ENCODE peak calls at places on chromosomes 3 and 15, in six cellular contexts. L is HCT116, E is transverse colon, W is upper lobe of right lung, S is uterus, T is Peyer's patch. D is an unnamed sample.

GRCh38 chr3:25831578-25831977 is 41.7 kb downstream of the OXSM start:
- DNase-seq in S (no peak), E (no peak), W (no peak), T (no peak), L (peak), D (peak)

GRCh38 chr3:57837686-57838085 is 81.6 kb downstream of the SLMAP start:
- DNase-seq in S (no peak), E (no peak), W (no peak), L (no peak), T (no peak), D (no peak)

GRCh38 chr3:159798951-159799350 is 189.7 kb upstream of the IL12A start:
- DNase-seq in T (no peak), W (no peak), L (no peak), S (no peak), E (no peak), D (no peak)

GRCh38 chr3:16658004-16658932 is 53.0 kb upstream of the DAZL start:
- DNase-seq in L (no peak), S (no peak), E (no peak), T (no peak), W (no peak), D (no peak)

GRCh38 chr15:45276851-45277250 is 24.8 kb downstream of the SLC28A2 start:
- DNase-seq in T (no peak), W (no peak), E (no peak), L (no peak), S (no peak), D (no peak)

GRCh38 chr3:187062526-187063177 is 76.6 kb downstream of the RPL39L start:
- DNase-seq in T (no peak), W (no peak), S (no peak), L (no peak), E (no peak), D (no peak)

GRCh38 chr3:130779031-130779430 is 32.4 kb upstream of the PIK3R4 start:
- DNase-seq in L (no peak), T (no peak), S (no peak), E (no peak), W (no peak), D (no peak)

GRCh38 chr3:64209866-64210609 is 15.2 kb downstream of the PRICKLE2 start:
- DNase-seq in T (no peak), S (peak), E (peak), W (peak), L (no peak), D (no peak)

GRCh38 chr3:174116421-174116820 is 718.9 kb downstream of the NLGN1 start:
- DNase-seq in S (no peak), T (no peak), E (no peak), L (no peak), W (no peak), D (no peak)

GRCh38 chr3:11661827-11662226 is 18.1 kb upstream of the VGLL4 start:
- DNase-seq in W (no peak), T (no peak), L (no peak), E (no peak), S (no peak), D (no peak)

GRCh38 chr3:116423365-116423764 is 21.9 kb downstream of the LSAMP start:
- DNase-seq in E (no peak), W (no peak), T (no peak), S (no peak), L (no peak), D (no peak)

GRCh38 chr3:169886671-169887070 is 16.9 kb upstream of the LRRC31 start:
- DNase-seq in E (no peak), S (peak), W (peak), L (no peak), T (no peak), D (no peak)

GRCh38 chr15:46127361-46127874 is 492.6 kb downstream of the SQOR start:
- DNase-seq in W (no peak), L (no peak), T (no peak), S (no peak), E (no peak), D (no peak)

GRCh38 chr3:50525987-50526386 is 22.6 kb upstream of the CACNA2D2 start:
- DNase-seq in E (no peak), S (no peak), T (no peak), L (peak), W (peak), D (no peak)

GRCh38 chr3:103965764-103966163 is 1400.9 kb upstream of the ALCAM start:
- DNase-seq in T (no peak), E (no peak), L (no peak), S (no peak), W (no peak), D (no peak)

GRCh38 chr3:193829781-193830180 is 236.8 kb downstream of the OPA1 start:
- DNase-seq in W (no peak), S (no peak), L (peak), T (no peak), E (peak), D (no peak)

GRCh38 chr3:39287859-39288221 is 8.0 kb upstream of the CX3CR1 start:
- DNase-seq in E (no peak), W (no peak), S (no peak), L (no peak), T (no peak), D (no peak)

GRCh38 chr3:52310861-52311566 is 5.1 kb upstream of the DNAH1 start:
- DNase-seq in L (no peak), E (no peak), T (peak), S (no peak), W (no peak), D (no peak)

GRCh38 chr3:97823503-97824004 is 1.7 kb downstream of the CRYBG3 start:
- DNase-seq in W (no peak), L (no peak), S (no peak), T (no peak), E (no peak), D (no peak)

GRCh38 chr15:39639037-39639436 is 58.2 kb downstream of the THBS1 start:
- DNase-seq in L (no peak), T (no peak), S (no peak), W (no peak), E (no peak), D (no peak)

GRCh38 chr3:154310840-154311239 is 13.4 kb downstream of the DHX36 start:
- DNase-seq in L (no peak), W (no peak), S (no peak), T (no peak), E (no peak), D (no peak)

GRCh38 chr3:111539351-111540331 is 2.4 kb upstream of the CD96 start:
- DNase-seq in L (peak), W (peak), T (peak), E (peak), S (no peak), D (peak)

GRCh38 chr3:142676151-142676550 is 47.7 kb upstream of the TRPC1 start:
- DNase-seq in T (no peak), E (no peak), S (no peak), W (no peak), L (no peak), D (no peak)
- H3K27ac ChIP-seq in T (no peak), E (no peak), S (no peak), W (no peak), L (no peak), D (no peak)

GRCh38 chr3:14406336-14406735 is 3.9 kb downstream of the SLC6A6 start:
- DNase-seq in W (no peak), L (no peak), T (no peak), S (no peak), E (no peak), D (no peak)

GRCh38 chr3:14406762-14407161 is 4.4 kb downstream of the SLC6A6 start:
- DNase-seq in S (no peak), E (no peak), W (no peak), T (no peak), L (no peak), D (no peak)

GRCh38 chr3:14404396-14405119 is 2.2 kb downstream of the SLC6A6 start:
- DNase-seq in E (no peak), S (no peak), L (no peak), W (no peak), T (no peak), D (peak)

GRCh38 chr3:14405120-14405885 is 2.9 kb downstream of the SLC6A6 start:
- DNase-seq in S (peak), W (no peak), L (no peak), T (no peak), E (no peak), D (no peak)

DNA sequence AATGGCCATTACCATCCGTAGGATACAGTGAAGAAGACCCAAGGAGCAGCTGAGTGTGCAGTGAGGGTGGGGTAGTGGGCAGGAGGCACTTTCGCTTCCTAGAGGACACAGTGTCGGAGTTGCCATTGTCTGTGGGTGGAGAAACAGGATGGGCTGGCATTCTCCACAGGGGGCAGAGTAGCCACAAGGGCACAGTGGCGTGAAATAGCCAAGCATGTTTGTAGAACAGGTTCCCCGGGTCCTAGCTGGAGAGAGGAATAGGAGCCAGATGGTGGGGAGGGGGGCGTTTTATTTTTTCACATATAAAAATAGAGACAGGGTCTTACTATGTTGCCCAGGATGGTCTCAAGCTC is 3.5 kb downstream of the SLC6A6 start:
- DNase-seq in W (no peak), T (no peak), L (no peak), S (no peak), E (no peak), D (no peak)
- TF ChIP-seq CTCF in W (no peak), T (no peak), L (no peak), S (no peak), E (no peak), D (no peak)

GRCh38 chr3:109331692-109332091 is 5.7 kb downstream of the DPPA4 start:
- DNase-seq in L (no peak), E (no peak), S (no peak), T (no peak), W (no peak), D (no peak)
- H3K4me3 ChIP-seq in L (no peak), E (no peak), S (no peak), T (no peak), W (no peak), D (no peak)

GRCh38 chr3:118968640-118969039 is 66.0 kb downstream of the IGSF11 start:
- DNase-seq in W (no peak), L (no peak), E (no peak), S (no peak), T (no peak), D (no peak)

GRCh38 chr3:118970819-118971218 is 63.8 kb downstream of the IGSF11 start:
- DNase-seq in L (no peak), T (no peak), S (no peak), E (no peak), W (no peak), D (no peak)

GRCh38 chr3:118974356-118975097 is 60.1 kb downstream of the IGSF11 start:
- DNase-seq in T (no peak), E (no peak), W (no peak), L (no peak), S (no peak), D (peak)

GRCh38 chr3:118977118-118977517 is 57.5 kb downstream of the IGSF11 start:
- DNase-seq in L (no peak), E (no peak), W (no peak), S (no peak), T (no peak), D (no peak)

DNA sequence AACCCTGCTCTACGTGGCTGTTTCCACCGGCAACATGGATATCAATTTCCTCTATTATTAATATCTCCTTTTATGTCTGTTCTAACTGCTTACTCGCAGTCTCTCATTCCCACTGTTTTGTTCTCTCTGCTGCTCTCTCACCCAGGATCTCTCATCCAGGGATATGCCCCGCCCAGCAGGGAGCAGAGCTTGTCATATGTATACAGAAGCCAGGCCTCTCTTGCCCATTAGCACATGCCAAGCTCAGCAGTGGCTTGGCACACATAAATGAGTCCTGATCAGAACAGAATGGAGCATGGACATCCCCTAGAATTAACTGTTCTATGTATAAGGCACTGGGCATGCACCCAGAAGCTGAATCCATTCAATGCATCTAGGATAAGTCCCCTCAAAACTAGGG is 61.7 kb downstream of the IGSF11 start:
- DNase-seq in W (no peak), L (no peak), T (no peak), S (no peak), E (peak), D (no peak)
- H3K27ac ChIP-seq in W (no peak), L (no peak), T (no peak), S (no peak), E (peak), D (no peak)

D was measured in WERI-Rb-1.